ENCODE peak calls at places on chromosomes 1 and 21, in nine cellular contexts. One of them, this sample, is unnamed.

GRCh38 chr1:157932082-157932481 is 61.4 kb upstream of the KIRREL1 start:
- DNase-seq in AG10803: peak
- DNase-seq in bronchial epithelial cell: peak
- DNase-seq in OCI-LY7: no peak
- DNase-seq in astrocyte of the spinal cord: peak
- DNase-seq in kidney epithelial cell: peak
- DNase-seq in CD14-positive monocyte: no peak
- DNase-seq in lower lobe of right lung: no peak
- DNase-seq in cardiac fibroblast: peak
- DNase-seq in this sample: peak

GRCh38 chr1:23286401-23286800 is 57.7 kb downstream of the HNRNPR start:
- DNase-seq in OCI-LY7: no peak
- DNase-seq in bronchial epithelial cell: no peak
- DNase-seq in CD14-positive monocyte: no peak
- DNase-seq in kidney epithelial cell: no peak
- DNase-seq in lower lobe of right lung: no peak
- DNase-seq in AG10803: peak
- DNase-seq in cardiac fibroblast: no peak
- DNase-seq in astrocyte of the spinal cord: no peak
- DNase-seq in this sample: no peak

GRCh38 chr1:234922987-234923386 is 205.7 kb downstream of the TOMM20 start:
- DNase-seq in OCI-LY7: no peak
- DNase-seq in cardiac fibroblast: no peak
- DNase-seq in kidney epithelial cell: no peak
- DNase-seq in lower lobe of right lung: no peak
- DNase-seq in AG10803: no peak
- DNase-seq in CD14-positive monocyte: no peak
- DNase-seq in astrocyte of the spinal cord: no peak
- DNase-seq in bronchial epithelial cell: no peak
- DNase-seq in this sample: no peak

GRCh38 chr1:1098656-1099425 is 17.0 kb downstream of the C1orf159 start:
- DNase-seq in astrocyte of the spinal cord: no peak
- DNase-seq in kidney epithelial cell: no peak
- DNase-seq in lower lobe of right lung: no peak
- DNase-seq in bronchial epithelial cell: no peak
- DNase-seq in AG10803: no peak
- DNase-seq in cardiac fibroblast: no peak
- DNase-seq in CD14-positive monocyte: no peak
- DNase-seq in OCI-LY7: no peak
- DNase-seq in this sample: no peak

GRCh38 chr1:165397945-165398344 is 41.4 kb upstream of the LMX1A start:
- DNase-seq in lower lobe of right lung: no peak
- DNase-seq in cardiac fibroblast: peak
- DNase-seq in CD14-positive monocyte: no peak
- DNase-seq in astrocyte of the spinal cord: peak
- DNase-seq in bronchial epithelial cell: peak
- DNase-seq in OCI-LY7: no peak
- DNase-seq in kidney epithelial cell: no peak
- DNase-seq in AG10803: peak
- DNase-seq in this sample: no peak

GRCh38 chr1:62906428-62906886 is 122.5 kb downstream of the ATG4C start:
- DNase-seq in OCI-LY7: peak
- DNase-seq in CD14-positive monocyte: no peak
- DNase-seq in AG10803: peak
- DNase-seq in cardiac fibroblast: peak
- DNase-seq in bronchial epithelial cell: peak
- DNase-seq in astrocyte of the spinal cord: peak
- DNase-seq in lower lobe of right lung: no peak
- DNase-seq in kidney epithelial cell: no peak
- DNase-seq in this sample: no peak

GRCh38 chr1:42765832-42766722 is 751 bp downstream of the P3H1 start:
- DNase-seq in bronchial epithelial cell: peak
- DNase-seq in lower lobe of right lung: no peak
- DNase-seq in OCI-LY7: peak
- DNase-seq in CD14-positive monocyte: no peak
- DNase-seq in kidney epithelial cell: peak
- DNase-seq in astrocyte of the spinal cord: peak
- DNase-seq in AG10803: peak
- DNase-seq in cardiac fibroblast: peak
- DNase-seq in this sample: peak

GRCh38 chr1:78492376-78492950 is 1.7 kb downstream of the PTGFR start:
- DNase-seq in lower lobe of right lung: no peak
- DNase-seq in astrocyte of the spinal cord: no peak
- DNase-seq in bronchial epithelial cell: no peak
- DNase-seq in cardiac fibroblast: peak
- DNase-seq in OCI-LY7: no peak
- DNase-seq in AG10803: peak
- DNase-seq in kidney epithelial cell: no peak
- DNase-seq in CD14-positive monocyte: no peak
- DNase-seq in this sample: peak

GRCh38 chr1:101302831-101303511 is 66.2 kb downstream of the S1PR1 start:
- DNase-seq in kidney epithelial cell: no peak
- DNase-seq in lower lobe of right lung: no peak
- DNase-seq in bronchial epithelial cell: peak
- DNase-seq in CD14-positive monocyte: no peak
- DNase-seq in cardiac fibroblast: peak
- DNase-seq in OCI-LY7: no peak
- DNase-seq in astrocyte of the spinal cord: peak
- DNase-seq in AG10803: peak
- DNase-seq in this sample: no peak

GRCh38 chr1:227844320-227845114 is 29.0 kb downstream of the PRSS38 start:
- DNase-seq in CD14-positive monocyte: no peak
- DNase-seq in lower lobe of right lung: no peak
- DNase-seq in astrocyte of the spinal cord: no peak
- DNase-seq in bronchial epithelial cell: no peak
- DNase-seq in AG10803: no peak
- DNase-seq in OCI-LY7: no peak
- DNase-seq in kidney epithelial cell: no peak
- DNase-seq in cardiac fibroblast: no peak
- DNase-seq in this sample: no peak

GRCh38 chr1:32915766-32916455 is 14.7 kb upstream of the TMEM54 start:
- DNase-seq in lower lobe of right lung: no peak
- DNase-seq in astrocyte of the spinal cord: no peak
- DNase-seq in OCI-LY7: no peak
- DNase-seq in bronchial epithelial cell: no peak
- DNase-seq in kidney epithelial cell: no peak
- DNase-seq in CD14-positive monocyte: no peak
- DNase-seq in AG10803: peak
- DNase-seq in cardiac fibroblast: no peak
- DNase-seq in this sample: no peak

GRCh38 chr1:167770127-167770526 is 48.3 kb downstream of the MPZL1 start:
- DNase-seq in bronchial epithelial cell: no peak
- DNase-seq in CD14-positive monocyte: no peak
- DNase-seq in kidney epithelial cell: no peak
- DNase-seq in AG10803: no peak
- DNase-seq in OCI-LY7: no peak
- DNase-seq in cardiac fibroblast: no peak
- DNase-seq in astrocyte of the spinal cord: no peak
- DNase-seq in lower lobe of right lung: no peak
- DNase-seq in this sample: no peak

DNA sequence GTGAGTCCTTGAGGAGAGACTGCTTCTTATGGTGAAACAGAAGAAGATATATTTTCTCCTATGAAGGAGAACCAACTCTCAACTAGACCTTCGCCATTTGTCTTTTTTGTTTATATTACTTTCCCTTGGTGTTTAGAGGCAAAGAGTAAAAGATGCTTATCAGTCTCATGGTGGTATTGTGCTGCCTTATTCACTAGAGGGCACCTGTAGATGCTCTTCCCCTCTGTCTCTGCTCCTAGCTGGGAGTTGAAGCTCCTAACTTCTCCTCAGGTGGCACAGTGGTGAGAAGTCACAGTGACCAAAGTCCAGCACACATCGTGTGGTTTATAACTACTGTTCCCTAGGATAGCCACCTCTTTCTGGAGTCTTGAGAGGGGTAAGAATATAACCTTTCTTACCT is 1359.6 kb downstream of the PLA2G4A start:
- DNase-seq in CD14-positive monocyte: no peak
- DNase-seq in lower lobe of right lung: no peak
- DNase-seq in cardiac fibroblast: no peak
- DNase-seq in kidney epithelial cell: no peak
- DNase-seq in OCI-LY7: no peak
- DNase-seq in bronchial epithelial cell: no peak
- DNase-seq in astrocyte of the spinal cord: no peak
- DNase-seq in AG10803: no peak
- DNase-seq in this sample: no peak
- TF ChIP-seq CTCF in CD14-positive monocyte: no peak
- TF ChIP-seq CTCF in lower lobe of right lung: no peak
- TF ChIP-seq CTCF in cardiac fibroblast: no peak
- TF ChIP-seq CTCF in kidney epithelial cell: no peak
- TF ChIP-seq CTCF in OCI-LY7: no peak
- TF ChIP-seq CTCF in bronchial epithelial cell: no peak
- TF ChIP-seq CTCF in astrocyte of the spinal cord: no peak
- TF ChIP-seq CTCF in AG10803: no peak
- TF ChIP-seq CTCF in this sample: no peak

DNA sequence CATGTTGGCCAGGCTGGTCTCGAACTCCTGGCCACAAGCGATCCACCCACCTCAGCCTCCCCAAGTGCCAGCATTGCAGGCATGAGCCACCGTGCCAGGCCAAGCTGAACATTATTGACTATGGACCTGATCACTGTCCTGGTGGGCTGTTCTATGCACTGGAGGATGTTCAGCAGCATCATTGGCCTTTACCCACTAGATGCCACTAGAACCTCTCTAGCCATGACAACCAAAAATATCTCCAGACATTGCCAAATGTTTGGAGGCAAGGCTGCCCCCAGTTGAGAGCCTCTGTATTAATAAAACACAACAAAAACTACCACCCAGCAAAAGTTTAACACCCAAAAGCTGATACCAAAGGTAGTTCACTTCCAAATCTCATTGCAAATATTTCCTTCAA is 110.8 kb upstream of the SOD1 start:
- DNase-seq in OCI-LY7: no peak
- DNase-seq in kidney epithelial cell: no peak
- DNase-seq in lower lobe of right lung: no peak
- DNase-seq in AG10803: no peak
- DNase-seq in astrocyte of the spinal cord: no peak
- DNase-seq in bronchial epithelial cell: no peak
- DNase-seq in CD14-positive monocyte: no peak
- DNase-seq in cardiac fibroblast: no peak
- DNase-seq in this sample: no peak
- TF ChIP-seq CTCF in OCI-LY7: no peak
- TF ChIP-seq CTCF in kidney epithelial cell: no peak
- TF ChIP-seq CTCF in lower lobe of right lung: no peak
- TF ChIP-seq CTCF in AG10803: no peak
- TF ChIP-seq CTCF in astrocyte of the spinal cord: no peak
- TF ChIP-seq CTCF in bronchial epithelial cell: no peak
- TF ChIP-seq CTCF in CD14-positive monocyte: no peak
- TF ChIP-seq CTCF in cardiac fibroblast: no peak
- TF ChIP-seq CTCF in this sample: no peak

GRCh38 chr1:246372502-246372901 is 134.6 kb downstream of the SMYD3 start:
- DNase-seq in CD14-positive monocyte: no peak
- DNase-seq in OCI-LY7: no peak
- DNase-seq in kidney epithelial cell: no peak
- DNase-seq in lower lobe of right lung: no peak
- DNase-seq in astrocyte of the spinal cord: no peak
- DNase-seq in AG10803: no peak
- DNase-seq in cardiac fibroblast: peak
- DNase-seq in bronchial epithelial cell: no peak
- DNase-seq in this sample: no peak
- TF ChIP-seq CTCF in CD14-positive monocyte: no peak
- TF ChIP-seq CTCF in OCI-LY7: no peak
- TF ChIP-seq CTCF in kidney epithelial cell: no peak
- TF ChIP-seq CTCF in lower lobe of right lung: no peak
- TF ChIP-seq CTCF in astrocyte of the spinal cord: no peak
- TF ChIP-seq CTCF in AG10803: no peak
- TF ChIP-seq CTCF in cardiac fibroblast: no peak
- TF ChIP-seq CTCF in bronchial epithelial cell: no peak
- TF ChIP-seq CTCF in this sample: no peak

GRCh38 chr21:37446552-37446951 is 80.0 kb downstream of the DYRK1A start:
- DNase-seq in kidney epithelial cell: no peak
- DNase-seq in astrocyte of the spinal cord: no peak
- DNase-seq in AG10803: no peak
- DNase-seq in OCI-LY7: no peak
- DNase-seq in bronchial epithelial cell: no peak
- DNase-seq in lower lobe of right lung: no peak
- DNase-seq in CD14-positive monocyte: no peak
- DNase-seq in cardiac fibroblast: no peak
- DNase-seq in this sample: no peak
- TF ChIP-seq CTCF in kidney epithelial cell: no peak
- TF ChIP-seq CTCF in astrocyte of the spinal cord: no peak
- TF ChIP-seq CTCF in AG10803: no peak
- TF ChIP-seq CTCF in OCI-LY7: peak
- TF ChIP-seq CTCF in bronchial epithelial cell: no peak
- TF ChIP-seq CTCF in lower lobe of right lung: no peak
- TF ChIP-seq CTCF in CD14-positive monocyte: no peak
- TF ChIP-seq CTCF in cardiac fibroblast: no peak
- TF ChIP-seq CTCF in this sample: no peak

GRCh38 chr1:29703596-29703995 is 467.3 kb downstream of the PTPRU start:
- DNase-seq in OCI-LY7: peak
- DNase-seq in kidney epithelial cell: no peak
- DNase-seq in lower lobe of right lung: no peak
- DNase-seq in astrocyte of the spinal cord: peak
- DNase-seq in bronchial epithelial cell: peak
- DNase-seq in CD14-positive monocyte: no peak
- DNase-seq in cardiac fibroblast: peak
- DNase-seq in AG10803: peak
- DNase-seq in this sample: no peak
- TF ChIP-seq CTCF in OCI-LY7: peak
- TF ChIP-seq CTCF in kidney epithelial cell: peak
- TF ChIP-seq CTCF in lower lobe of right lung: peak
- TF ChIP-seq CTCF in astrocyte of the spinal cord: peak
- TF ChIP-seq CTCF in bronchial epithelial cell: peak
- TF ChIP-seq CTCF in CD14-positive monocyte: peak
- TF ChIP-seq CTCF in cardiac fibroblast: peak
- TF ChIP-seq CTCF in AG10803: peak
- TF ChIP-seq CTCF in this sample: peak

DNA sequence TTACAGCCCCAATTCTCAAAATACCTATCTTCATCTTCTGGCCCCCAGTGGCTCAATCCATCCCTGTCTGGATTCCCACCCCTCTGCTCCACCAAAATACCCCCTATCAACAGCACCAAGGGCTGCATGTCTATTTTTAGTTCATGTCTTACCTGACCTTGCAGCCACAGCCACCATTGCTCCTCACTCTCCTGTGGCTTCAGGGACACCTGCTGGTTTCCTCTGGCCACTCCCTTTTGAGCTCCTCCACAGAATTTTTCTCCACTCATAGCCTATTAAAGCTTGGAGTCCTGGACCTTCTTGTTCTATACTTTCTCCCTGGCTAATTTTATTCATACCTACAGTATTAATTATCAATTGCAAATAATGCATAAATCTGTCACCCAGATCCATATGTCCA is 125.3 kb upstream of the NGF start:
- DNase-seq in cardiac fibroblast: no peak
- DNase-seq in bronchial epithelial cell: no peak
- DNase-seq in kidney epithelial cell: no peak
- DNase-seq in CD14-positive monocyte: no peak
- DNase-seq in astrocyte of the spinal cord: no peak
- DNase-seq in AG10803: no peak
- DNase-seq in OCI-LY7: peak
- DNase-seq in lower lobe of right lung: no peak
- DNase-seq in this sample: no peak
- TF ChIP-seq CTCF in cardiac fibroblast: no peak
- TF ChIP-seq CTCF in bronchial epithelial cell: peak
- TF ChIP-seq CTCF in kidney epithelial cell: peak
- TF ChIP-seq CTCF in CD14-positive monocyte: no peak
- TF ChIP-seq CTCF in astrocyte of the spinal cord: peak
- TF ChIP-seq CTCF in AG10803: no peak
- TF ChIP-seq CTCF in OCI-LY7: peak
- TF ChIP-seq CTCF in lower lobe of right lung: no peak
- TF ChIP-seq CTCF in this sample: peak

This sample was measured in foreskin keratinocyte.